ENCODE peak calls at places on chromosomes 7 and 10, in five cellular contexts. F is GM12878, G is A549, Z is K562, X is HepG2. M is an unnamed sample. For H3K4me1, the result is how much of the 10 kb centered on the place peaks cover.

GRCh38 chr10:81909453-81909852 is 34.5 kb downstream of the NRG3 start:
- DNase-seq in F (no peak), G (no peak), Z (no peak), X (no peak), M (no peak)

GRCh38 chr10:78471723-78472541 is 438.3 kb downstream of the RPS24 start:
- DNase-seq in F (no peak), G (no peak), Z (no peak), X (peak), M (no peak)

GRCh38 chr7:97167749-97168148 is 50.3 kb downstream of the SDHAF3 start:
- DNase-seq in F (no peak), G (no peak), Z (no peak), X (peak), M (no peak)

GRCh38 chr7:2757361-2757903 is 69.4 kb downstream of the AMZ1 start:
- DNase-seq in F (no peak), G (peak), Z (no peak), X (no peak), M (no peak)

GRCh38 chr10:122494833-122495232 is 33.5 kb downstream of the HTRA1 start:
- DNase-seq in F (no peak), G (no peak), Z (no peak), X (no peak), M (peak)

GRCh38 chr7:25124485-25125136 is 449 bp downstream of the CYCS start:
- DNase-seq in F (no peak), G (no peak), Z (peak), X (no peak), M (no peak)

GRCh38 chr10:101143354-101143648 is 12.2 kb downstream of the TLX1 start:
- DNase-seq in F (no peak), G (no peak), Z (no peak), X (no peak), M (no peak)

GRCh38 chr7:734214-734613 is 7.1 kb upstream of the PRKAR1B start:
- DNase-seq in F (no peak), G (no peak), Z (no peak), X (no peak), M (no peak)

GRCh38 chr10:109993551-109993950 is 14.2 kb upstream of the ADD3 start:
- DNase-seq in F (no peak), G (no peak), Z (no peak), X (no peak), M (no peak)

GRCh38 chr10:118873738-118874105 is 119.0 kb upstream of the CACUL1 start:
- DNase-seq in F (no peak), G (no peak), Z (no peak), X (no peak), M (no peak)

GRCh38 chr10:112565434-112566053 is 118.5 kb downstream of the VTI1A start:
- DNase-seq in F (no peak), G (peak), Z (peak), X (peak), M (peak)

GRCh38 chr7:98990356-98990755 is 112.0 kb downstream of the TRRAP start:
- DNase-seq in F (no peak), G (no peak), Z (no peak), X (no peak), M (no peak)

GRCh38 chr10:61063035-61063434 is 119.0 kb upstream of the RHOBTB1 start:
- DNase-seq in F (no peak), G (peak), Z (no peak), X (peak), M (peak)

GRCh38 chr10:113226404-113226803 is 276.4 kb downstream of the TCF7L2 start:
- DNase-seq in F (no peak), G (no peak), Z (no peak), X (no peak), M (no peak)

GRCh38 chr10:99619090-99619800 is 994 bp downstream of the SLC25A28 start:
- DNase-seq in F (peak), G (no peak), Z (no peak), X (no peak), M (peak)

GRCh38 chr7:128150223-128150622 is 90.9 kb upstream of the LEP start:
- DNase-seq in F (no peak), G (no peak), Z (no peak), X (no peak), M (no peak)

GRCh38 chr7:133837248-133837647 is 289.9 kb upstream of the LRGUK start:
- DNase-seq in F (no peak), G (no peak), Z (no peak), X (no peak), M (peak)

GRCh38 chr7:29154076-29154475 is 7.7 kb upstream of the CPVL start:
- DNase-seq in F (no peak), G (no peak), Z (no peak), X (no peak), M (no peak)

GRCh38 chr7:30001953-30002352 is 12.4 kb upstream of the SCRN1 start:
- DNase-seq in F (no peak), G (no peak), Z (no peak), X (no peak), M (no peak)

GRCh38 chr10:6643962-6644361 is 63.9 kb upstream of the PRKCQ start:
- DNase-seq in F (no peak), G (no peak), Z (no peak), X (no peak), M (no peak)

GRCh38 chr10:98361131-98361633 is 53.8 kb downstream of the PYROXD2 start:
- DNase-seq in F (peak), G (no peak), Z (peak), X (no peak), M (peak)

GRCh38 chr7:6252748-6253147 is 19.7 kb downstream of the CYTH3 start:
- DNase-seq in F (no peak), G (no peak), Z (no peak), X (no peak), M (no peak)

GRCh38 chr10:65292551-65292950 is 1633.3 kb upstream of the LRRTM3 start:
- DNase-seq in F (no peak), G (no peak), Z (no peak), X (no peak), M (no peak)

GRCh38 chr10:3702569-3702968 is 82.4 kb downstream of the KLF6 start:
- DNase-seq in F (no peak), G (no peak), Z (no peak), X (peak), M (no peak)

GRCh38 chr10:102780246-102780645 is 36.5 kb downstream of the WBP1L start:
- DNase-seq in F (no peak), G (no peak), Z (no peak), X (no peak), M (no peak)

GRCh38 chr10:122216047-122216446 is 55.0 kb upstream of the BTBD16 start:
- DNase-seq in F (no peak), G (no peak), Z (no peak), X (no peak), M (no peak)

GRCh38 chr10:70448236-70448635 is 6.8 kb upstream of the NODAL start:
- DNase-seq in F (no peak), G (no peak), Z (no peak), X (peak), M (no peak)

GRCh38 chr7:5452470-5452899 is 28.9 kb upstream of the TNRC18 start:
- DNase-seq in F (no peak), G (no peak), Z (peak), X (no peak), M (no peak)

GRCh38 chr10:97109562-97109961 is 76.2 kb downstream of the SLIT1 start:
- DNase-seq in F (no peak), G (no peak), Z (no peak), X (no peak), M (no peak)

GRCh38 chr7:48090095-48090805 is 1.2 kb downstream of the UPP1 start:
- DNase-seq in F (no peak), G (no peak), Z (no peak), X (no peak), M (peak)

GRCh38 chr7:130902755-130903357 is 168.8 kb upstream of the KLF14 start:
- DNase-seq in F (no peak), G (no peak), Z (no peak), X (no peak), M (no peak)

GRCh38 chr7:74583630-74584029 is 73.9 kb upstream of the GTF2I start:
- DNase-seq in F (no peak), G (no peak), Z (no peak), X (no peak), M (no peak)

GRCh38 chr7:105690286-105690915 is 109.1 kb upstream of the EFCAB10 start:
- DNase-seq in F (no peak), G (no peak), Z (no peak), X (no peak), M (no peak)

GRCh38 chr7:77933394-77933793 is 134.8 kb downstream of the PHTF2 start:
- DNase-seq in F (no peak), G (peak), Z (peak), X (no peak), M (peak)

GRCh38 chr7:87152112-87152896 is at the start of gene DMTF1:
- DNase-seq in F (peak), G (peak), Z (peak), X (peak), M (peak)

GRCh38 chr7:87152897-87153641 is 816 bp downstream of the DMTF1 start:
- DNase-seq in F (no peak), G (peak), Z (no peak), X (peak), M (peak)

GRCh38 chr7:87155788-87156187 is 3.5 kb downstream of the DMTF1 start:
- DNase-seq in F (no peak), G (no peak), Z (no peak), X (no peak), M (peak)

GRCh38 chr7:87154569-87154968 is 2.3 kb downstream of the DMTF1 start:
- DNase-seq in F (no peak), G (no peak), Z (no peak), X (no peak), M (no peak)

GRCh38 chr7:87154166-87154565 is 1.9 kb downstream of the DMTF1 start:
- DNase-seq in F (no peak), G (no peak), Z (no peak), X (no peak), M (no peak)
- H3K4me1 ChIP-seq in F (under half), G (under half), Z (under half), X (under half), M (under half)

GRCh38 chr7:12847001-12847400 is 159.6 kb downstream of the ARL4A start:
- DNase-seq in F (no peak), G (no peak), Z (no peak), X (no peak), M (no peak)

GRCh38 chr7:12851142-12851541 is 163.7 kb downstream of the ARL4A start:
- DNase-seq in F (no peak), G (no peak), Z (no peak), X (no peak), M (no peak)

GRCh38 chr7:12855036-12855435 is 167.6 kb downstream of the ARL4A start:
- DNase-seq in F (no peak), G (no peak), Z (no peak), X (no peak), M (peak)

DNA sequence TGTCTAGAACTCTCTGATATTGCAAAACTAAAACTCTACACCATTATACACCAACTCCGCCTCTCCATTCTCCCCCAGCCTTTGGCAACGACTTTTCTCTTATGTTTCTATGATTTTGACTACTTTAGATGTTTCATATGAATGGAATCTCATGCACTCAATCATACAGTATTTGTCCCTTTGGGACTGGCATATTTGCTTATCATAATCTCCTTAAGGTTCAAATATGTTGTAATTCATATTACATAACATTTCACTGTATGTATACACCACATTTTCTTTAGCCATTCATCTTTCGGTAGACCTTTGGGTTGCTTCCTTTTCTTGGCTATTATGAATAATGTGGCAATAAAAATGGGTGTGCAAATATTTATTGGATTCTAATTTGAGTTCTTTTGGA is 164.4 kb downstream of the ARL4A start:
- DNase-seq in F (no peak), G (no peak), Z (no peak), X (no peak), M (no peak)
- TF ChIP-seq MYC in F (no peak), G (no peak), Z (no peak), X (no peak), M (no peak)

GRCh38 chr7:101986335-101986734 is 168.9 kb downstream of the CUX1 start:
- DNase-seq in F (no peak), G (no peak), Z (no peak), X (no peak), M (no peak)

GRCh38 chr7:101984141-101984879 is 166.9 kb downstream of the CUX1 start:
- DNase-seq in F (no peak), G (peak), Z (no peak), X (no peak), M (no peak)

GRCh38 chr7:101987494-101987893 is 170.1 kb downstream of the CUX1 start:
- DNase-seq in F (no peak), G (no peak), Z (no peak), X (no peak), M (no peak)

GRCh38 chr7:101984997-101985645 is 167.7 kb downstream of the CUX1 start:
- DNase-seq in F (no peak), G (no peak), Z (no peak), X (no peak), M (no peak)

GRCh38 chr7:101985646-101986199 is 168.3 kb downstream of the CUX1 start:
- DNase-seq in F (no peak), G (no peak), Z (no peak), X (no peak), M (no peak)
- H3K4me1 ChIP-seq in F (half or more), G (under half), Z (under half), X (under half), M (under half)

GRCh38 chr10:104300002-104300735 is 31.2 kb downstream of the GSTO2 start:
- DNase-seq in F (no peak), G (no peak), Z (no peak), X (no peak), M (peak)
- TF ChIP-seq MYC in F (no peak), G (no peak), Z (no peak), X (no peak), M (no peak)